ENCODE peak calls at places on chromosome 21, in six cellular contexts. One of them, this sample, is unnamed.

GRCh38 chr21:28790335-28790734 is 202.3 kb downstream of the LTN1 start:
- DNase-seq in neuronal stem cell: no peak
- DNase-seq in mesenchymal stem cell: no peak
- DNase-seq in H9: no peak
- DNase-seq in IMR-90: no peak
- DNase-seq in mesendoderm: peak; percentile 4
- DNase-seq in this sample: no peak

GRCh38 chr21:41207401-41208388 is 39.7 kb downstream of the BACE2 start:
- DNase-seq in neuronal stem cell: no peak
- DNase-seq in mesenchymal stem cell: no peak
- DNase-seq in H9: no peak
- DNase-seq in IMR-90: peak; percentile 86
- DNase-seq in mesendoderm: no peak
- DNase-seq in this sample: no peak

GRCh38 chr21:41387042-41387819 is 25.4 kb downstream of the MX2 start:
- DNase-seq in neuronal stem cell: no peak
- DNase-seq in mesenchymal stem cell: no peak
- DNase-seq in H9: no peak
- DNase-seq in IMR-90: no peak
- DNase-seq in mesendoderm: no peak
- DNase-seq in this sample: no peak

GRCh38 chr21:14520535-14520934 is 25.6 kb downstream of the SAMSN1 start:
- DNase-seq in neuronal stem cell: no peak
- DNase-seq in mesenchymal stem cell: no peak
- DNase-seq in H9: no peak
- DNase-seq in IMR-90: no peak
- DNase-seq in mesendoderm: no peak
- DNase-seq in this sample: no peak

GRCh38 chr21:41393876-41394465 is 32.1 kb upstream of the MX1 start:
- DNase-seq in neuronal stem cell: no peak
- DNase-seq in mesenchymal stem cell: no peak
- DNase-seq in H9: peak; percentile 17
- DNase-seq in IMR-90: no peak
- DNase-seq in mesendoderm: no peak
- DNase-seq in this sample: no peak

GRCh38 chr21:31011412-31011811 is 26.9 kb downstream of the KRTAP19-8 start:
- DNase-seq in neuronal stem cell: no peak
- DNase-seq in mesenchymal stem cell: no peak
- DNase-seq in H9: no peak
- DNase-seq in IMR-90: no peak
- DNase-seq in mesendoderm: no peak
- DNase-seq in this sample: no peak

GRCh38 chr21:15301736-15302135 is 236.9 kb upstream of the NRIP1 start:
- DNase-seq in neuronal stem cell: no peak
- DNase-seq in mesenchymal stem cell: no peak
- DNase-seq in H9: no peak
- DNase-seq in IMR-90: no peak
- DNase-seq in mesendoderm: no peak
- DNase-seq in this sample: peak; percentile 69

GRCh38 chr21:18424250-18424649 is 20.7 kb upstream of the TMPRSS15 start:
- DNase-seq in neuronal stem cell: no peak
- DNase-seq in mesenchymal stem cell: no peak
- DNase-seq in H9: no peak
- DNase-seq in IMR-90: no peak
- DNase-seq in mesendoderm: no peak
- DNase-seq in this sample: no peak

GRCh38 chr21:15967661-15968060 is 237.9 kb downstream of the USP25 start:
- DNase-seq in neuronal stem cell: no peak
- DNase-seq in mesenchymal stem cell: peak; percentile 10
- DNase-seq in H9: no peak
- DNase-seq in IMR-90: peak; percentile 5
- DNase-seq in mesendoderm: peak; percentile 48
- DNase-seq in this sample: no peak

GRCh38 chr21:15842565-15842880 is 112.7 kb downstream of the USP25 start:
- DNase-seq in neuronal stem cell: no peak
- DNase-seq in mesenchymal stem cell: no peak
- DNase-seq in H9: no peak
- DNase-seq in IMR-90: no peak
- DNase-seq in mesendoderm: no peak
- DNase-seq in this sample: no peak

GRCh38 chr21:25709684-25710265 is 24.9 kb downstream of the ATP5PF start:
- DNase-seq in neuronal stem cell: no peak
- DNase-seq in mesenchymal stem cell: no peak
- DNase-seq in H9: peak; percentile 38
- DNase-seq in IMR-90: no peak
- DNase-seq in mesendoderm: peak; percentile 68
- DNase-seq in this sample: no peak

GRCh38 chr21:38938343-38938742 is 132.6 kb downstream of the ETS2 start:
- DNase-seq in neuronal stem cell: peak; percentile 23
- DNase-seq in mesenchymal stem cell: peak; percentile 74
- DNase-seq in H9: no peak
- DNase-seq in IMR-90: peak; percentile 49
- DNase-seq in mesendoderm: peak; percentile 77
- DNase-seq in this sample: no peak

GRCh38 chr21:27532081-27532480 is 565.2 kb upstream of the ADAMTS5 start:
- DNase-seq in neuronal stem cell: no peak
- DNase-seq in mesenchymal stem cell: peak; percentile 57
- DNase-seq in H9: no peak
- DNase-seq in IMR-90: peak; percentile 63
- DNase-seq in mesendoderm: no peak
- DNase-seq in this sample: no peak

GRCh38 chr21:16838330-16838729 is 674.5 kb upstream of the CXADR start:
- DNase-seq in neuronal stem cell: no peak
- DNase-seq in mesenchymal stem cell: no peak
- DNase-seq in H9: no peak
- DNase-seq in IMR-90: no peak
- DNase-seq in mesendoderm: peak; percentile 33
- DNase-seq in this sample: peak; percentile 14

GRCh38 chr21:38992737-38993136 is 187.0 kb downstream of the ETS2 start:
- DNase-seq in neuronal stem cell: no peak
- DNase-seq in mesenchymal stem cell: no peak
- DNase-seq in H9: no peak
- DNase-seq in IMR-90: no peak
- DNase-seq in mesendoderm: no peak
- DNase-seq in this sample: no peak

GRCh38 chr21:28550057-28550825 is 442.4 kb downstream of the LTN1 start:
- DNase-seq in neuronal stem cell: no peak
- DNase-seq in mesenchymal stem cell: no peak
- DNase-seq in H9: no peak
- DNase-seq in IMR-90: peak; percentile 11
- DNase-seq in mesendoderm: no peak
- DNase-seq in this sample: no peak

GRCh38 chr21:20617130-20617529 is 381.1 kb upstream of the NCAM2 start:
- DNase-seq in neuronal stem cell: peak; percentile 0
- DNase-seq in mesenchymal stem cell: no peak
- DNase-seq in H9: peak; percentile 35
- DNase-seq in IMR-90: no peak
- DNase-seq in mesendoderm: peak; percentile 4
- DNase-seq in this sample: no peak

GRCh38 chr21:31564439-31564838 is 95.1 kb upstream of the SOD1 start:
- DNase-seq in neuronal stem cell: no peak
- DNase-seq in mesenchymal stem cell: no peak
- DNase-seq in H9: no peak
- DNase-seq in IMR-90: no peak
- DNase-seq in mesendoderm: peak; percentile 27
- DNase-seq in this sample: no peak

GRCh38 chr21:19684328-19684727 is 1280.7 kb upstream of the TMPRSS15 start:
- DNase-seq in neuronal stem cell: no peak
- DNase-seq in mesenchymal stem cell: no peak
- DNase-seq in H9: no peak
- DNase-seq in IMR-90: no peak
- DNase-seq in mesendoderm: no peak
- DNase-seq in this sample: no peak

GRCh38 chr21:31526040-31526439 is 133.5 kb upstream of the SOD1 start:
- DNase-seq in neuronal stem cell: no peak
- DNase-seq in mesenchymal stem cell: no peak
- DNase-seq in H9: peak; percentile 49
- DNase-seq in IMR-90: no peak
- DNase-seq in mesendoderm: peak; percentile 93
- DNase-seq in this sample: no peak

GRCh38 chr21:33949516-33950424 is 34.2 kb upstream of the ATP5PO start:
- DNase-seq in neuronal stem cell: no peak
- DNase-seq in mesenchymal stem cell: no peak
- DNase-seq in H9: no peak
- DNase-seq in IMR-90: no peak
- DNase-seq in mesendoderm: no peak
- DNase-seq in this sample: no peak

GRCh38 chr21:31580866-31581276 is 78.6 kb upstream of the SOD1 start:
- DNase-seq in neuronal stem cell: peak; percentile 62
- DNase-seq in mesenchymal stem cell: peak; percentile 62
- DNase-seq in H9: peak; percentile 74
- DNase-seq in IMR-90: peak; percentile 61
- DNase-seq in mesendoderm: peak; percentile 81
- DNase-seq in this sample: peak; percentile 62

GRCh38 chr21:39315603-39316002 is 2.2 kb upstream of the BRWD1 start:
- DNase-seq in neuronal stem cell: no peak
- DNase-seq in mesenchymal stem cell: no peak
- DNase-seq in H9: no peak
- DNase-seq in IMR-90: no peak
- DNase-seq in mesendoderm: no peak
- DNase-seq in this sample: no peak

GRCh38 chr21:31888936-31889371 is 16.1 kb downstream of the HUNK start:
- DNase-seq in neuronal stem cell: no peak
- DNase-seq in mesenchymal stem cell: no peak
- DNase-seq in H9: no peak
- DNase-seq in IMR-90: no peak
- DNase-seq in mesendoderm: peak; percentile 93
- DNase-seq in this sample: peak; percentile 88

GRCh38 chr21:18887922-18888602 is 484.5 kb upstream of the TMPRSS15 start:
- DNase-seq in neuronal stem cell: no peak
- DNase-seq in mesenchymal stem cell: no peak
- DNase-seq in H9: no peak
- DNase-seq in IMR-90: no peak
- DNase-seq in mesendoderm: no peak
- DNase-seq in this sample: no peak

GRCh38 chr21:18384771-18385170 is 18.8 kb downstream of the TMPRSS15 start:
- DNase-seq in neuronal stem cell: no peak
- DNase-seq in mesenchymal stem cell: peak; percentile 30
- DNase-seq in H9: no peak
- DNase-seq in IMR-90: no peak
- DNase-seq in mesendoderm: peak; percentile 42
- DNase-seq in this sample: no peak

GRCh38 chr21:35265170-35265877 is 216.2 kb upstream of the RUNX1 start:
- DNase-seq in neuronal stem cell: no peak
- DNase-seq in mesenchymal stem cell: peak; percentile 70
- DNase-seq in H9: no peak
- DNase-seq in IMR-90: peak; percentile 79
- DNase-seq in mesendoderm: no peak
- DNase-seq in this sample: peak; percentile 73

DNA sequence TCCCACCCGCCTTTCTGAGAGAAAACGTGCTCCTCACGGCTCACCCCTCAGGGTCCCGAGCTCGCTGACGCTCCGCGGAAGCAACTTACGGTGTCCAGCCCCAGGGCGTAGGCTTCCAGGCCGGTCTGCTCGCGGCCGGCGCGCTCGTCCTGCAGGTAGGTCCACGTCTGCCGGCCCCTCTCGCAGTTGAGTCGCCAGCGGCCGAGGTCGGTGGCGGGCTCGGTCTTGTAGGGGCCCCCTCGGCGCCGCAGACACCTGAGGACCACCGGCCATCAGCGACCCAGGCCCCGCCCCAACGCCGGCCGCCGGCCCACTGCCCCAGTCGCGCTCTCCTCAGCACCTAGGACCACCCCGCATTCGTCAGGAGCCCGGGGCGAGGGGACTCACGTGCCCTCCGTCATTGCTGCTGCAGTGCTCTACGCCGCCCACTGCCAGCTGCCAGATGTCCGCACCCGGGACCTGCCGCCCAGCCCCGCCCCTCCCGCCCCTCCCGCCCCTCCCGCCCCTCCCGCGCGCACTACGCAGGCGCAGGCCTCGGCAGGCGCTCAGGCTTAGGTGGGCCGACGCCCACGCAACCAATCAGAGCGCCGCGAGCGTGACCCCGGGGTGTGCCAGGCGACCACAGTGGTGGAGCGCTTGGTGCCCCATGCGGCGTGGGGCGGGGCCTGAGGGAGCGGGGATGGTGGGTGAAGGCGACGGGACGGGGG is at the start of gene LSS:
- DNase-seq in neuronal stem cell: peak; percentile 97
- DNase-seq in mesenchymal stem cell: peak; percentile 98
- DNase-seq in H9: peak; percentile 99
- DNase-seq in IMR-90: peak; percentile 97
- DNase-seq in mesendoderm: peak; percentile 99
- DNase-seq in this sample: peak; percentile 99
- H4K8ac ChIP-seq in neuronal stem cell: peak within 1 kb of the TSS; percentile 90
- H4K8ac ChIP-seq in mesenchymal stem cell: peak within 1 kb of the TSS; percentile 84
- H4K8ac ChIP-seq in H9: no peak within 1 kb of the TSS
- H4K8ac ChIP-seq in IMR-90: peak within 1 kb of the TSS; percentile 81
- H4K8ac ChIP-seq in mesendoderm: peak within 1 kb of the TSS; percentile 97
- H4K8ac ChIP-seq in this sample: peak within 1 kb of the TSS; percentile 88

DNA sequence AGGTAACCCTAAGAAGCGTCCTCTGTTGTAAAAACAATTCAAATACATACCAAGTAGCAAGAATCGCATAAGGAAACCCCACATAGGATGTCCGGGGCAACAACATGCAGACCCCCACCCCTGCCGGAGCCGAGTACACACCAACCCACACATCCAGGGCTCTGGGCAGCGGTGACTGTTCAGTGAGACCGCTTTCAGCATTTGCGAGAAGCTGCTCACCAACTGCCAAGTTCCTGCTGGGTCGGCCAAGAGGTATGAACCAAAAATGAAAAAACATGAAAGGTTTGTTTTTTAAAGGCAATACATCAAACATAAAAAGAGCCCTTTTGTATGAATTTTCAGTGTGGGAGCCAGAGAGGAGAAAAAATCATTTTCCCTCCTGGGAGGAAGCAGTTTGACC is 92.2 kb downstream of the SIM2 start:
- DNase-seq in neuronal stem cell: no peak
- DNase-seq in mesenchymal stem cell: no peak
- DNase-seq in H9: no peak
- DNase-seq in IMR-90: no peak
- DNase-seq in mesendoderm: no peak
- DNase-seq in this sample: no peak
- H3K4ac ChIP-seq in neuronal stem cell: no peak overlapping the region
- H3K4ac ChIP-seq in mesenchymal stem cell: no peak overlapping the region
- H3K4ac ChIP-seq in H9: no peak overlapping the region
- H3K4ac ChIP-seq in IMR-90: no peak overlapping the region
- H3K4ac ChIP-seq in mesendoderm: no peak overlapping the region
- H3K4ac ChIP-seq in this sample: no peak overlapping the region

GRCh38 chr21:45940091-45940490 is 41.5 kb upstream of the COL6A1 start:
- DNase-seq in neuronal stem cell: no peak
- DNase-seq in mesenchymal stem cell: no peak
- DNase-seq in H9: no peak
- DNase-seq in IMR-90: no peak
- DNase-seq in mesendoderm: no peak
- DNase-seq in this sample: no peak
- H4K8ac ChIP-seq in neuronal stem cell: no peak overlapping the region
- H4K8ac ChIP-seq in mesenchymal stem cell: no peak overlapping the region
- H4K8ac ChIP-seq in H9: no peak overlapping the region
- H4K8ac ChIP-seq in IMR-90: no peak overlapping the region
- H4K8ac ChIP-seq in mesendoderm: no peak overlapping the region
- H4K8ac ChIP-seq in this sample: no peak overlapping the region

DNA sequence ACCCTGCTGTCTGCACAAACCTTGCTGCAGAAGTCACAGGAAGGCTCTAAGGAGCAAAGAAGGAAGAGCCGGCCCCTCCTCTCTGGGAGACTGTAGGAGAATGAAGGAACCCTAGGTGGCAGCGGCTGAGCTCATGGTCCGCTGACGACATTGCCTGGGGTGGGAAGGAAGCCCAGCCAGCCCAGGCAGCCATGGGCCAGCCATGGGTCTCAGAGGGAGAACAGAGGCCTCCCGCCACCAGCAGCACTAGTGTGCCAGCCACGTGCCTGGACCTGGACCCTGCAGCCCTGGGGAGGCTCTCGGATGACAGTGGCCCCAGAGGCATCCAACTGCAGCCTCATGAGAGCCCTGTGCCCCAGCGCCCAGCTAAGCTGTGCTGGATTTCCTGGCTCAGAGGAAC is 49.2 kb upstream of the POFUT2 start:
- DNase-seq in neuronal stem cell: no peak
- DNase-seq in mesenchymal stem cell: peak; percentile 55
- DNase-seq in H9: peak; percentile 53
- DNase-seq in IMR-90: peak; percentile 33
- DNase-seq in mesendoderm: peak; percentile 81
- DNase-seq in this sample: no peak
- H3K4ac ChIP-seq in neuronal stem cell: no peak overlapping the region
- H3K4ac ChIP-seq in mesenchymal stem cell: no peak overlapping the region
- H3K4ac ChIP-seq in H9: no peak overlapping the region
- H3K4ac ChIP-seq in IMR-90: no peak overlapping the region
- H3K4ac ChIP-seq in mesendoderm: no peak overlapping the region
- H3K4ac ChIP-seq in this sample: no peak overlapping the region